ENCODE peak calls at places on chromosomes 3 and 15, in seven cellular contexts. One of them, this sample, is unnamed.
A peak's percentile ranks its signal among the peaks of the same experiment; 100 is the strongest.

GRCh38 chr15:50298340-50298739 is 32.8 kb upstream of the HDC start:
- DNase-seq in CD8-positive, alpha-beta T cell: no peak
- DNase-seq in foreskin fibroblast: peak; percentile 41
- DNase-seq in AG09309: no peak
- DNase-seq in AG04449: peak; percentile 17
- DNase-seq in cardiac muscle cell: no peak
- DNase-seq in fibroblast of lung: peak; percentile 17
- DNase-seq in this sample: no peak

GRCh38 chr15:90000175-90000923 is 775 bp upstream of the ZNF710 start:
- DNase-seq in fibroblast of lung: peak; percentile 30
- DNase-seq in AG09309: no peak
- DNase-seq in AG04449: no peak
- DNase-seq in foreskin fibroblast: peak; percentile 61
- DNase-seq in CD8-positive, alpha-beta T cell: no peak
- DNase-seq in cardiac muscle cell: peak; percentile 48
- DNase-seq in this sample: no peak

GRCh38 chr15:38996111-38996541 is 431.5 kb upstream of the RASGRP1 start:
- DNase-seq in cardiac muscle cell: peak; percentile 90
- DNase-seq in AG04449: peak; percentile 95
- DNase-seq in AG09309: peak; percentile 97
- DNase-seq in CD8-positive, alpha-beta T cell: no peak
- DNase-seq in foreskin fibroblast: peak; percentile 90
- DNase-seq in fibroblast of lung: peak; percentile 98
- DNase-seq in this sample: peak; percentile 81

GRCh38 chr15:47839233-47839867 is 122.0 kb downstream of the SEMA6D start:
- DNase-seq in AG04449: no peak
- DNase-seq in CD8-positive, alpha-beta T cell: no peak
- DNase-seq in AG09309: no peak
- DNase-seq in cardiac muscle cell: no peak
- DNase-seq in fibroblast of lung: no peak
- DNase-seq in foreskin fibroblast: no peak
- DNase-seq in this sample: no peak

GRCh38 chr3:14803981-14804834 is 14.6 kb upstream of the FGD5 start:
- DNase-seq in AG04449: no peak
- DNase-seq in CD8-positive, alpha-beta T cell: no peak
- DNase-seq in AG09309: no peak
- DNase-seq in cardiac muscle cell: peak; percentile 38
- DNase-seq in fibroblast of lung: no peak
- DNase-seq in foreskin fibroblast: no peak
- DNase-seq in this sample: no peak

GRCh38 chr3:9192238-9192637 is 57.2 kb downstream of the SRGAP3 start:
- DNase-seq in fibroblast of lung: no peak
- DNase-seq in foreskin fibroblast: no peak
- DNase-seq in cardiac muscle cell: no peak
- DNase-seq in AG04449: no peak
- DNase-seq in AG09309: no peak
- DNase-seq in CD8-positive, alpha-beta T cell: no peak
- DNase-seq in this sample: no peak

GRCh38 chr15:27792756-27793264 is 306.3 kb downstream of the OCA2 start:
- DNase-seq in fibroblast of lung: no peak
- DNase-seq in cardiac muscle cell: no peak
- DNase-seq in foreskin fibroblast: no peak
- DNase-seq in AG09309: no peak
- DNase-seq in CD8-positive, alpha-beta T cell: no peak
- DNase-seq in AG04449: no peak
- DNase-seq in this sample: no peak

GRCh38 chr15:45174577-45174976 is 13.2 kb downstream of the SHF start:
- DNase-seq in AG09309: no peak
- DNase-seq in AG04449: no peak
- DNase-seq in cardiac muscle cell: no peak
- DNase-seq in foreskin fibroblast: no peak
- DNase-seq in fibroblast of lung: no peak
- DNase-seq in CD8-positive, alpha-beta T cell: no peak
- DNase-seq in this sample: no peak

GRCh38 chr3:81816473-81817260 is 55.2 kb upstream of the GBE1 start:
- DNase-seq in AG09309: no peak
- DNase-seq in AG04449: no peak
- DNase-seq in foreskin fibroblast: peak; percentile 88
- DNase-seq in CD8-positive, alpha-beta T cell: no peak
- DNase-seq in fibroblast of lung: peak; percentile 56
- DNase-seq in cardiac muscle cell: peak; percentile 39
- DNase-seq in this sample: peak; percentile 70

GRCh38 chr3:141901914-141902313 is 25.5 kb downstream of the ATP1B3 start:
- DNase-seq in fibroblast of lung: no peak
- DNase-seq in AG04449: no peak
- DNase-seq in CD8-positive, alpha-beta T cell: no peak
- DNase-seq in cardiac muscle cell: no peak
- DNase-seq in foreskin fibroblast: no peak
- DNase-seq in AG09309: no peak
- DNase-seq in this sample: no peak

GRCh38 chr15:33865416-33865815 is 102.9 kb upstream of the CHRM5 start:
- DNase-seq in fibroblast of lung: peak; percentile 70
- DNase-seq in foreskin fibroblast: peak; percentile 61
- DNase-seq in cardiac muscle cell: peak; percentile 56
- DNase-seq in AG04449: no peak
- DNase-seq in AG09309: no peak
- DNase-seq in CD8-positive, alpha-beta T cell: no peak
- DNase-seq in this sample: no peak

GRCh38 chr15:101641894-101642293 is 10.3 kb downstream of the TM2D3 start:
- DNase-seq in cardiac muscle cell: peak; percentile 86
- DNase-seq in fibroblast of lung: peak; percentile 17
- DNase-seq in AG04449: no peak
- DNase-seq in CD8-positive, alpha-beta T cell: no peak
- DNase-seq in AG09309: no peak
- DNase-seq in foreskin fibroblast: peak; percentile 51
- DNase-seq in this sample: peak; percentile 22

GRCh38 chr3:156126467-156126866 is 6.1 kb downstream of the KCNAB1 start:
- DNase-seq in fibroblast of lung: no peak
- DNase-seq in foreskin fibroblast: no peak
- DNase-seq in CD8-positive, alpha-beta T cell: no peak
- DNase-seq in AG09309: no peak
- DNase-seq in cardiac muscle cell: no peak
- DNase-seq in AG04449: no peak
- DNase-seq in this sample: no peak

DNA sequence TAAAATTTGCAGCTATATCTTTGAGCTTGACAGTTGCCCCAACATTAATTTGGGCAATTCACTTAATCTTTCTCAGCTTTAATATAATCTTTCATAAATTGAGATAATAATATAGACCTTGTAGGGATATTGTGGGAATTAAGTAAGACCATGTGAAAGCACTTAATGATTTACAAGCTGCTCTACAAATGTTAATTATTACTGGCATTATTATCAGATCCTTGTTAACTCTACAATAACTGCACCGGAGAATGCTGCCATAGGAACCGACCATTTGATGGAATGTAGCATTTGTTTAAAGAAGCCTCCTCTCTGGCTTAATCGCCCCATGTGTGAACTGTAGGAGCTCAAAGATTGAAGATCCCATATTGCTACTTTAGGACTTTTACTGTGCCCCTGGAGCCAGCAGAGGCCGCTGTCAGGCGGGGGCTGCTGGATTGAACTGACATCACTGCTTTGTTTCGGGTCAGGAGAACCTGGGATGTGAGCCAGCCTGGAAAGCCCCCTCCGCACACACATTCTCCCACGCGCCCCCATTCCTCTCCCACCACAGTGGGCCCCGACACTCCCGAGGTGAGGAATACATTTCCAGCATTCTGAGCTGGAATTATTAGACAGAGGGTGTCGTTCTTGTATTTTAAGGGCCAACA is 154.2 kb upstream of the TNIK start:
- DNase-seq in AG09309: no peak
- DNase-seq in fibroblast of lung: peak; percentile 63
- DNase-seq in CD8-positive, alpha-beta T cell: no peak
- DNase-seq in foreskin fibroblast: peak; percentile 46
- DNase-seq in cardiac muscle cell: peak; percentile 59
- DNase-seq in AG04449: no peak
- DNase-seq in this sample: no peak
- TF ChIP-seq CTCF in AG09309: peak; percentile 61
- TF ChIP-seq CTCF in fibroblast of lung: peak; percentile 67
- TF ChIP-seq CTCF in CD8-positive, alpha-beta T cell: no peak
- TF ChIP-seq CTCF in foreskin fibroblast: peak; percentile 64
- TF ChIP-seq CTCF in cardiac muscle cell: peak; percentile 84
- TF ChIP-seq CTCF in AG04449: peak; percentile 44
- TF ChIP-seq CTCF in this sample: peak; percentile 52

GRCh38 chr3:63333815-63334214 is 55.7 kb downstream of the SYNPR start:
- DNase-seq in AG04449: no peak
- DNase-seq in AG09309: no peak
- DNase-seq in foreskin fibroblast: peak; percentile 44
- DNase-seq in cardiac muscle cell: peak; percentile 26
- DNase-seq in CD8-positive, alpha-beta T cell: no peak
- DNase-seq in fibroblast of lung: no peak
- DNase-seq in this sample: no peak
- TF ChIP-seq CTCF in AG04449: no peak
- TF ChIP-seq CTCF in AG09309: no peak
- TF ChIP-seq CTCF in foreskin fibroblast: no peak
- TF ChIP-seq CTCF in cardiac muscle cell: peak; percentile 21
- TF ChIP-seq CTCF in CD8-positive, alpha-beta T cell: no peak
- TF ChIP-seq CTCF in fibroblast of lung: no peak
- TF ChIP-seq CTCF in this sample: no peak

GRCh38 chr3:197454014-197454413 is 101.8 kb downstream of the BDH1 start:
- DNase-seq in AG04449: no peak
- DNase-seq in foreskin fibroblast: no peak
- DNase-seq in fibroblast of lung: no peak
- DNase-seq in CD8-positive, alpha-beta T cell: no peak
- DNase-seq in AG09309: no peak
- DNase-seq in cardiac muscle cell: peak; percentile 18
- DNase-seq in this sample: no peak
- TF ChIP-seq CTCF in AG04449: peak; percentile 45
- TF ChIP-seq CTCF in foreskin fibroblast: no peak
- TF ChIP-seq CTCF in fibroblast of lung: no peak
- TF ChIP-seq CTCF in CD8-positive, alpha-beta T cell: no peak
- TF ChIP-seq CTCF in AG09309: peak; percentile 33
- TF ChIP-seq CTCF in cardiac muscle cell: peak; percentile 14
- TF ChIP-seq CTCF in this sample: peak; percentile 8

GRCh38 chr15:78811825-78812183 is 540 bp upstream of the ADAMTS7 start:
- DNase-seq in AG09309: no peak
- DNase-seq in foreskin fibroblast: no peak
- DNase-seq in cardiac muscle cell: peak; percentile 40
- DNase-seq in fibroblast of lung: no peak
- DNase-seq in CD8-positive, alpha-beta T cell: no peak
- DNase-seq in AG04449: no peak
- DNase-seq in this sample: no peak
- TF ChIP-seq CTCF in AG09309: no peak
- TF ChIP-seq CTCF in foreskin fibroblast: no peak
- TF ChIP-seq CTCF in cardiac muscle cell: no peak
- TF ChIP-seq CTCF in fibroblast of lung: no peak
- TF ChIP-seq CTCF in CD8-positive, alpha-beta T cell: peak; percentile 7
- TF ChIP-seq CTCF in AG04449: no peak
- TF ChIP-seq CTCF in this sample: no peak

DNA sequence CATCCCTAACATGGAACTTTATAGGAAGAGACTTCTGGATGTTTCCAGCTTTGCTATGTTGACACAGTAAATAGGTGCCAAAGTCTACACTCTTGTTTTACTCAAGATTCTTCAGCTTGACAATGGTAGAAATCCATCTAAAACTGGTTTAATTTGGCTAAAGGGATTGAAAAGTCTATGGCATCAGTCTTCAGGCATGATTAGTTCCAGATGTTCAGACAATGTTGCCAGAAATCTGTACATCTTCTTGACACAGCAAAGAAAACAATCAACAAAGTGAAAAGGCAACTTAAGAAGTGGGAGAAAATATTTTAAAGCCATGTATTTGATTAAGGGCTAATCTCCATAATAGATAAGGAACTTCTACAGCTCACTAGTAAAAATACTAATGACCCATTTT is 130.5 kb downstream of the LRRC3B start:
- DNase-seq in fibroblast of lung: no peak
- DNase-seq in foreskin fibroblast: peak; percentile 4
- DNase-seq in AG04449: no peak
- DNase-seq in cardiac muscle cell: no peak
- DNase-seq in CD8-positive, alpha-beta T cell: no peak
- DNase-seq in AG09309: no peak
- DNase-seq in this sample: no peak
- TF ChIP-seq CTCF in fibroblast of lung: no peak
- TF ChIP-seq CTCF in foreskin fibroblast: no peak
- TF ChIP-seq CTCF in AG04449: no peak
- TF ChIP-seq CTCF in cardiac muscle cell: no peak
- TF ChIP-seq CTCF in CD8-positive, alpha-beta T cell: no peak
- TF ChIP-seq CTCF in AG09309: no peak
- TF ChIP-seq CTCF in this sample: no peak

GRCh38 chr3:118863731-118864322 is 170.8 kb downstream of the IGSF11 start:
- DNase-seq in AG09309: no peak
- DNase-seq in AG04449: no peak
- DNase-seq in foreskin fibroblast: no peak
- DNase-seq in cardiac muscle cell: no peak
- DNase-seq in fibroblast of lung: no peak
- DNase-seq in CD8-positive, alpha-beta T cell: no peak
- DNase-seq in this sample: no peak
- TF ChIP-seq CTCF in AG09309: no peak
- TF ChIP-seq CTCF in AG04449: peak; percentile 16
- TF ChIP-seq CTCF in foreskin fibroblast: no peak
- TF ChIP-seq CTCF in cardiac muscle cell: no peak
- TF ChIP-seq CTCF in fibroblast of lung: no peak
- TF ChIP-seq CTCF in CD8-positive, alpha-beta T cell: no peak
- TF ChIP-seq CTCF in this sample: no peak

DNA sequence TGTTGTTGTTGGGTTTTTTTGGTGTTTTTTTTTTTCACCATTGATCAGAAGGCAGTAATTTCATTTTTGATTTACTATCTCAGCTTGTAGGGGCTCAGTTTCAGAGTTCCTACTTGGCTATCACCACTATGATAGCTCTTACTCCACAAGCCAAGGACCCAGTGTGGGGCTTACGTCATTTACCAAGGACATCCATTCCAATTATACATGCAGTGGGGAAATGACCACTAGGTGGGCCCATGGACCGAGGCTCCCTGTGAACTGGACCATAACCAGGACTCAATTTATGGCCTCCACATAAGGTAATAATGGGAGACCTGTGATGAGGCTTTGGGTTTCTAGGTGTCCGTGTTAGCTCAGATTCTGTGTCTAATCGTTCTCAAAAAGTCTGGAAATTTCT is 67.5 kb upstream of the CACNA1D start:
- DNase-seq in fibroblast of lung: no peak
- DNase-seq in AG04449: no peak
- DNase-seq in CD8-positive, alpha-beta T cell: no peak
- DNase-seq in AG09309: no peak
- DNase-seq in cardiac muscle cell: no peak
- DNase-seq in foreskin fibroblast: no peak
- DNase-seq in this sample: no peak
- TF ChIP-seq CTCF in fibroblast of lung: no peak
- TF ChIP-seq CTCF in AG04449: no peak
- TF ChIP-seq CTCF in CD8-positive, alpha-beta T cell: no peak
- TF ChIP-seq CTCF in AG09309: no peak
- TF ChIP-seq CTCF in cardiac muscle cell: no peak
- TF ChIP-seq CTCF in foreskin fibroblast: peak; percentile 2
- TF ChIP-seq CTCF in this sample: no peak

This sample was measured in AG09319.